ENCODE peak calls at places on chromosomes 13 and 19, in ten cellular contexts. E is upper lobe of left lung; F is heart right ventricle; Q is cardiac fibroblast; N is CD8-positive, alpha-beta T cell; A is stomach; K is AG04450; S is omental fat pad; L is heart left ventricle; G is progenitor cell of endocrine pancreas. J is an unnamed sample.

GRCh38 chr13:77544365-77544764 is 8.9 kb downstream of the SCEL start:
- DNase-seq in E (no peak), F (peak), Q (peak), N (no peak), A (peak), K (no peak), S (no peak), L (peak), G (no peak), J (no peak)

GRCh38 chr19:10670187-10670586 is 16.0 kb downstream of the ILF3 start:
- DNase-seq in E (no peak), F (no peak), Q (no peak), N (no peak), A (no peak), K (no peak), S (no peak), L (no peak), G (no peak), J (no peak)

GRCh38 chr19:12611361-12611699 is 610 bp downstream of the ZNF791 start:
- DNase-seq in E (no peak), F (peak), Q (peak), N (no peak), A (peak), K (peak), S (peak), L (peak), G (peak), J (peak)

GRCh38 chr19:48194041-48194871 is 23.8 kb downstream of the ZSWIM9 start:
- DNase-seq in E (peak), F (no peak), Q (peak), N (no peak), A (no peak), K (no peak), S (no peak), L (no peak), G (no peak), J (no peak)

GRCh38 chr13:95756072-95756471 is 79.1 kb downstream of the DNAJC3 start:
- DNase-seq in E (no peak), F (no peak), Q (peak), N (no peak), A (no peak), K (no peak), S (no peak), L (no peak), G (no peak), J (no peak)

GRCh38 chr13:44758595-44759221 is 182.6 kb upstream of the TSC22D1 start:
- DNase-seq in E (no peak), F (no peak), Q (peak), N (no peak), A (no peak), K (peak), S (no peak), L (no peak), G (no peak), J (no peak)

GRCh38 chr13:99797716-99798115 is 173.9 kb downstream of the ZIC5 start:
- DNase-seq in E (no peak), F (no peak), Q (no peak), N (no peak), A (no peak), K (no peak), S (no peak), L (no peak), G (no peak), J (no peak)

GRCh38 chr13:99651016-99651415 is 149.7 kb downstream of the TM9SF2 start:
- DNase-seq in E (no peak), F (no peak), Q (no peak), N (no peak), A (no peak), K (no peak), S (no peak), L (no peak), G (no peak), J (no peak)

GRCh38 chr19:50501568-50502475 is 9.2 kb downstream of the JOSD2 start:
- DNase-seq in E (no peak), F (peak), Q (no peak), N (no peak), A (no peak), K (no peak), S (no peak), L (peak), G (no peak), J (no peak)

GRCh38 chr19:46756544-46756888 is 10.3 kb upstream of the STRN4 start:
- DNase-seq in E (no peak), F (no peak), Q (no peak), N (no peak), A (no peak), K (no peak), S (no peak), L (no peak), G (no peak), J (no peak)

GRCh38 chr19:49921871-49922755 is 6.9 kb upstream of the ATF5 start:
- DNase-seq in E (no peak), F (no peak), Q (peak), N (no peak), A (no peak), K (peak), S (no peak), L (no peak), G (no peak), J (no peak)

GRCh38 chr19:42683917-42684513 is 56.3 kb downstream of the PSG3 start:
- DNase-seq in E (no peak), F (no peak), Q (peak), N (no peak), A (no peak), K (no peak), S (no peak), L (no peak), G (no peak), J (no peak)

GRCh38 chr19:18340990-18341868 is 831 bp downstream of the PGPEP1 start:
- DNase-seq in E (peak), F (peak), Q (no peak), N (peak), A (peak), K (no peak), S (peak), L (peak), G (peak), J (no peak)

GRCh38 chr19:7333198-7334118 is 15.3 kb upstream of the ARHGEF18 start:
- DNase-seq in E (no peak), F (peak), Q (peak), N (no peak), A (no peak), K (no peak), S (no peak), L (no peak), G (no peak), J (no peak)

GRCh38 chr13:60431108-60431700 is 34.2 kb downstream of the TDRD3 start:
- DNase-seq in E (no peak), F (no peak), Q (peak), N (no peak), A (no peak), K (peak), S (no peak), L (no peak), G (no peak), J (no peak)

GRCh38 chr19:17200408-17201079 is 14.6 kb upstream of the USE1 start:
- DNase-seq in E (no peak), F (no peak), Q (no peak), N (no peak), A (no peak), K (no peak), S (no peak), L (no peak), G (no peak), J (no peak)

GRCh38 chr19:34316741-34317241 is 48.2 kb upstream of the GPI start:
- DNase-seq in E (no peak), F (no peak), Q (peak), N (no peak), A (no peak), K (no peak), S (no peak), L (no peak), G (no peak), J (no peak)

GRCh38 chr19:13537454-13537853 is 31.2 kb upstream of the CACNA1A start:
- DNase-seq in E (no peak), F (no peak), Q (no peak), N (no peak), A (no peak), K (no peak), S (no peak), L (no peak), G (no peak), J (no peak)

GRCh38 chr19:45528149-45528743 is 21.0 kb downstream of the VASP start:
- DNase-seq in E (no peak), F (no peak), Q (peak), N (no peak), A (no peak), K (no peak), S (no peak), L (no peak), G (peak), J (no peak)

GRCh38 chr13:54445453-54445852 is 1416.8 kb downstream of the OLFM4 start:
- DNase-seq in E (no peak), F (no peak), Q (no peak), N (no peak), A (no peak), K (no peak), S (no peak), L (no peak), G (no peak), J (no peak)

GRCh38 chr19:18399008-18399407 is 1.6 kb upstream of the LRRC25 start:
- DNase-seq in E (no peak), F (no peak), Q (peak), N (no peak), A (peak), K (no peak), S (no peak), L (no peak), G (no peak), J (no peak)

GRCh38 chr19:4970558-4971423 is 1.9 kb downstream of the KDM4B start:
- DNase-seq in E (peak), F (no peak), Q (peak), N (no peak), A (peak), K (no peak), S (no peak), L (no peak), G (no peak), J (no peak)

DNA sequence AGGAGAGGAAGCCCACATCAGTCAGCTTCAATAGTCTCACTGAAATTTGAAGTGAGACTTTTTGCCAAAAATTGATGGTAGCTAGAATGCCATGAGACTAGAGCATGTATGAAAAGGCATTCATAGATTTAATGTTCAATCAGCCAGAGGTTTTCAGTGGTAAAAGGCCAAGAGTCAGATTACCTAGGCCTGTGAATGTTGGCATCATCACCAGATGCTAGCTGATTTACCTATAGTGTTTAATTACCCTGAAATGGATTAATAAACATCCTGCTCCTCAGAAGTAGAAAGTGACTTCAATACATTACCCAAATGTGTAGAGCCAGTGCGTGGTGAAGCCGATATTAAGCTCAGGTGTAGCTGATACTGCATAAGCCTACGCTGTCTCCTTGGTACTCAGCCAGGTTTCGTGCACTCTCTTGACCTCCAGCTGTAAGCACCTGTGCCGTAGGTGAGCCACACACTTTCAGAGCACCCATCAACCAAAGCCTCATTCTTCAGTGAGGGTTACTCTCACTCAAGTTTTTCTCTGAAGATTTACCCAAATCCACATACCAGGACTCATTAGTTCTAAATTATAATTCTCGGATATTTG is 1140.3 kb upstream of the SLC10A2 start:
- DNase-seq in E (no peak), F (no peak), Q (no peak), N (no peak), A (no peak), K (no peak), S (no peak), L (no peak), G (no peak), J (no peak)
- TF ChIP-seq CTCF in E (no peak), F (no peak), Q (no peak), N (no peak), A (no peak), K (no peak), S (no peak), L (no peak), G (no peak), J (no peak)

DNA sequence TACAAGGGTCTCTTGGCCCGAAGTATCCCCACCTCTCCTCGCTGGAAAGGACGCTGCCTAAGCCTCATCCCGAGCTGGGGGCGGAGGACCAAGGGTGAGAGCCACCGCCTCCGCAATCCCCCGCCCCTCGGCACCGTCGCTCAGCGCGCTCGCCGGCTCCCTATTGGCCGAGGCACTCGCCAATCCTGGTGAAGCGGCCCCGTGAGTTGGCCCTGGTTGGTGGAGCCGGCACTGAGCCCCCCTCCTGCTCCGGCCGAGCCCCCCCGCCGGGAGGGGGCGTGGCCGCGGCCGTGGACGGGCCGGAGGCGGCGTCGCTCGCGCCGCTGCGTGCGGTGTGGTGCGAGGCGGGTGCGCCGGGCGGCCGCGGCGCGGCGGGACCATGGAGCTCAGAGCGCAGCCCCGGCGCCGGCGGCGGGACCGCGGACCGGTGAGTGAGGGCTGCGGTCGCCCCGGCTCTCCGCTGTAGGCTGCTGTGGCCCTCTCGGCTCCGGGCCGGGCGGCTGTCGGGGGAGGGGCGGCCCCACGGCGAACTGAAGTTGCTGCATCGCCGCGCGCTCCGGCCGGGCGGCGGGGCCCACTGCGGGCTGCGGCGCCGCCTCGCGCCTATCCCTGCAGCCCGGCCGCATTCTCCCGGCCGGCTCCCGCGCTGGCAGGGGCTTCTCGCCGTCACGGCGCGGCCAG is at the start of gene WASF3:
- DNase-seq in E (peak), F (peak), Q (peak), N (peak), A (peak), K (peak), S (peak), L (peak), G (peak), J (peak)
- TF ChIP-seq CTCF in E (no peak), F (no peak), Q (no peak), N (no peak), A (no peak), K (no peak), S (no peak), L (no peak), G (no peak), J (no peak)

DNA sequence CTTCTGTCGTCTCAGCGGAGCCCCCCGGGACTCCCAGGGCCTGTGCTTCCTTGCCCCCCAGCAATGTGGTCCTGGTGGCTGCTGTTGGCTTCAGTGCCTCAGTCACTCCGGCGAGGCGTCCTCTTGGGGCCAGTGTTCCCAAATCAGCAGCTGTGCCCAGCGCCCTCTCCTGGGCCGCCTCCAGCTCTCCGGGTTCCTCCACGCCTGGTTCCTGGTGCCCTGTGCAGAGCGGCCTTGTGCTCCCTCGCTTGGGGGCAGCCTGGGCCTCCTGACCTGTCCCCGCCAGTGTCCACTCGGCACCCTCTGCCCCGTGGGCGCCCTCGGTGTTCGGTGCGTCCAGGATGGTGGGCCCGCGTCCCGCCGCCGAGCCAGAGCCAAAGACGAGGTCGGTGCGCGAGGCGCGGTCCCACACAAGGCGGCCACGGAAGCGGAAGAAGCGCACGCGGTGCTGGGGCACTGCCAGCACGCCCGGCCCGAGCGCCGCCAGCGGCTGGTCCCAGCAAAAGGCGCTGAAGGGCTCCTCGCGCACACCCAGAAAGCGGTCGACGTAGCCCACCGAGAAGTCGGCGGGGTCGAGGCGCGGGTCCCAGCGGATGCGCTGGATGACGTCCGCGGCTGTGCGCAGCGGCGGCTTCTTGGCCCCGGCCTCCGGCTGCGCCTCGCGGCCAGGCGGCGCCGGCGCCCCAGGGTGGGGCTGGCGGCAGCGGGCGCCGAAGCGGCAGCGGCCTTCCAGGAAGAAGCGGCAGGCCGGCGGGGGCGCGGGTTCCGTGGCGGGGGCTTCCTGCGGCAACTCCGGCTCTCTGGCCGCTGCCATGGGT is 656 bp downstream of the LENG9 start:
- DNase-seq in E (peak), F (peak), Q (peak), N (peak), A (peak), K (no peak), S (no peak), L (peak), G (no peak), J (peak)
- TF ChIP-seq CTCF in E (no peak), F (no peak), Q (peak), N (no peak), A (no peak), K (peak), S (no peak), L (no peak), G (peak), J (peak)

GRCh38 chr19:52659013-52659412 is 20.9 kb upstream of the ZNF83 start:
- DNase-seq in E (no peak), F (no peak), Q (no peak), N (no peak), A (no peak), K (no peak), S (no peak), L (no peak), G (no peak), J (no peak)

GRCh38 chr19:52662631-52663030 is 24.5 kb upstream of the ZNF83 start:
- DNase-seq in E (no peak), F (no peak), Q (no peak), N (no peak), A (no peak), K (no peak), S (no peak), L (no peak), G (no peak), J (no peak)

GRCh38 chr19:52660981-52661380 is 22.8 kb upstream of the ZNF83 start:
- DNase-seq in E (no peak), F (no peak), Q (no peak), N (no peak), A (no peak), K (no peak), S (no peak), L (no peak), G (no peak), J (no peak)

GRCh38 chr19:52653161-52653560 is 15.0 kb upstream of the ZNF83 start:
- DNase-seq in E (no peak), F (no peak), Q (no peak), N (no peak), A (no peak), K (no peak), S (no peak), L (no peak), G (no peak), J (no peak)

DNA sequence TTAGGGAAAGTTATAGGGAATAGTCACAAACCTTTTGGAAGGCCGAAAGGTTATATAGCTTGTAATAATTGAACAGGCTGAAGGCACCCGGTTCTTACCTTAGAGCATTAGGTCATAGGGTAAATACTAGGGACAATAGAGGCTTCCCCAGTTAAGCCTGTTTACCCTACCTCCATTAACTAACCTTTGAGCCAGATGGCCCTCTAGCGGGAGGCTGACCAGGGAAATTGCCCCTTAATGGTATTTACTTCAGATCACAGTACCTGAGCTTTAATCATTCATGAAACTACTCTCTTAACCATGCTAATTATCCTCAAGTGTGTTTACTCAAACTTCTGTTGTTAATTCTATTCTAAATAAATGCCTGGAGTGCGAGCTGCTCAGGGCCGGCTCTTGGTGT is 20.4 kb upstream of the ZNF83 start:
- DNase-seq in E (no peak), F (no peak), Q (no peak), N (no peak), A (no peak), K (no peak), S (no peak), L (no peak), G (no peak), J (no peak)
- TF ChIP-seq CTCF in E (no peak), F (no peak), Q (no peak), N (no peak), A (no peak), K (no peak), S (no peak), L (no peak), G (peak), J (no peak)

GRCh38 chr13:30698488-30699005 is 36.8 kb upstream of the ALOX5AP start:
- DNase-seq in E (peak), F (no peak), Q (no peak), N (no peak), A (no peak), K (no peak), S (no peak), L (no peak), G (no peak), J (peak)

GRCh38 chr13:30700364-30700763 is 35.0 kb upstream of the ALOX5AP start:
- DNase-seq in E (no peak), F (no peak), Q (no peak), N (no peak), A (no peak), K (no peak), S (no peak), L (no peak), G (no peak), J (no peak)

GRCh38 chr13:30705672-30706071 is 29.7 kb upstream of the ALOX5AP start:
- DNase-seq in E (no peak), F (no peak), Q (no peak), N (no peak), A (no peak), K (no peak), S (no peak), L (no peak), G (no peak), J (no peak)

GRCh38 chr13:30704596-30704995 is 30.7 kb upstream of the ALOX5AP start:
- DNase-seq in E (no peak), F (no peak), Q (no peak), N (no peak), A (no peak), K (no peak), S (no peak), L (no peak), G (no peak), J (peak)

DNA sequence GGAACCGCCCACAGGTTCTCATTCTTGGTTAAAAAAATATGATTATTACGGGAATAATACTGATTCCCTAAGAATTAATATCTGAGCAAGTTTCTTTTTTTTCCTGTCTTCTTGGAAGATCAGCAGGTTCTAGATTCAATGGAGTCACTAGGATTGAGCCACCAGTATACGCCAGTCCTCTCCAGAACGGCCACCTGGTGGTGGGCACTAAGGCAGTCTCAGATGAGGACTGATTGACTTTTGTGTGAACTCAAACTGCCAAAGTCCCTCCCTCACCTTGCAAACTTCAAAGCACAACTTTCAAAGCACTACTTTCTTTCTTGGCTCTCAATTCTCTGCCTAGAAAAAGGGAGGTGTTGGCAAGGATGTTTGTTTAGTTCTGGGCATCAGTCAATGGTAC is 33.3 kb upstream of the ALOX5AP start:
- DNase-seq in E (no peak), F (no peak), Q (no peak), N (no peak), A (no peak), K (no peak), S (no peak), L (no peak), G (no peak), J (no peak)
- TF ChIP-seq CTCF in E (no peak), F (no peak), Q (no peak), N (no peak), A (no peak), K (no peak), S (no peak), L (no peak), G (peak), J (no peak)